ENCODE peak calls at places on chromosome 20, in seven cellular contexts. P is omental fat pad, D is HFF-Myc, C is psoas muscle, Z is neural progenitor cell, M is progenitor cell of endocrine pancreas, F is choroid plexus epithelial cell. E is an unnamed sample.

GRCh38 chr20:35005463-35005961 is 49.8 kb downstream of the MYH7B start:
- DNase-seq in D (no peak), Z (no peak), P (no peak), C (peak), M (no peak), F (no peak), E (no peak)

GRCh38 chr20:25565578-25566157 is 19.7 kb downstream of the NINL start:
- DNase-seq in P (no peak), F (no peak), M (no peak), D (no peak), Z (no peak), C (no peak), E (no peak)

GRCh38 chr20:2042400-2042799 is 48.5 kb upstream of the PDYN start:
- DNase-seq in F (peak), D (no peak), Z (no peak), M (no peak), C (no peak), P (no peak), E (no peak)

GRCh38 chr20:36880741-36881250 is 4.9 kb downstream of the TLDC2 start:
- DNase-seq in F (no peak), C (no peak), P (no peak), Z (no peak), M (no peak), D (no peak), E (no peak)

GRCh38 chr20:10453241-10453640 is 18.1 kb downstream of the SLX4IP start:
- DNase-seq in D (no peak), Z (no peak), F (no peak), C (no peak), M (no peak), P (no peak), E (no peak)

GRCh38 chr20:58850693-58851174 is at the start of gene GNAS-AS1:
- DNase-seq in Z (peak), P (peak), C (peak), D (peak), F (peak), M (peak), E (peak)

GRCh38 chr20:56974499-56975250 is 291.8 kb downstream of the BMP7 start:
- DNase-seq in M (peak), P (peak), D (peak), Z (peak), F (peak), C (no peak), E (peak)

GRCh38 chr20:59994697-59995122 is 36.5 kb downstream of the CDH26 start:
- DNase-seq in D (peak), M (no peak), F (peak), C (no peak), P (no peak), Z (peak), E (no peak)

GRCh38 chr20:17226410-17227198 is at the start of gene PCSK2:
- DNase-seq in P (no peak), C (peak), Z (peak), M (peak), F (peak), D (no peak), E (peak)

GRCh38 chr20:50289581-50289980 is 99.0 kb downstream of the CEBPB start:
- DNase-seq in C (no peak), Z (no peak), P (no peak), M (no peak), D (no peak), F (no peak), E (no peak)

GRCh38 chr20:38217791-38218565 is 42.6 kb downstream of the KIAA1755 start:
- DNase-seq in M (no peak), D (peak), Z (peak), F (peak), C (no peak), P (peak), E (no peak)

GRCh38 chr20:18904624-18905023 is 91.0 kb downstream of the SCP2D1 start:
- DNase-seq in F (no peak), Z (peak), P (no peak), D (no peak), M (no peak), C (no peak), E (no peak)

GRCh38 chr20:6473197-6473596 is 294.3 kb upstream of the BMP2 start:
- DNase-seq in D (no peak), P (no peak), F (peak), Z (no peak), C (no peak), M (no peak), E (no peak)

GRCh38 chr20:11454966-11455799 is 462.5 kb upstream of the BTBD3 start:
- DNase-seq in P (no peak), Z (no peak), C (no peak), D (peak), F (peak), M (no peak), E (no peak)

GRCh38 chr20:56985286-56985685 is 281.2 kb downstream of the BMP7 start:
- DNase-seq in C (no peak), Z (no peak), P (no peak), D (no peak), M (no peak), F (peak), E (no peak)

GRCh38 chr20:972256-972655 is 29.9 kb downstream of the RSPO4 start:
- DNase-seq in F (no peak), P (no peak), D (no peak), M (no peak), C (no peak), Z (no peak), E (no peak)

GRCh38 chr20:6886065-6886729 is 118.7 kb downstream of the BMP2 start:
- DNase-seq in M (no peak), C (no peak), D (no peak), P (no peak), Z (peak), F (peak), E (no peak)

GRCh38 chr20:11229772-11230171 is 556.0 kb upstream of the JAG1 start:
- DNase-seq in P (no peak), M (no peak), Z (peak), D (peak), F (peak), C (peak), E (no peak)

GRCh38 chr20:31718952-31719643 is 3.6 kb downstream of the BCL2L1 start:
- DNase-seq in F (no peak), D (no peak), P (no peak), C (no peak), Z (no peak), M (no peak), E (no peak)

GRCh38 chr20:22601361-22602141 is 17.2 kb upstream of the FOXA2 start:
- DNase-seq in Z (no peak), D (no peak), M (no peak), P (no peak), C (no peak), F (no peak), E (no peak)

GRCh38 chr20:56788041-56788670 is 159.1 kb downstream of the TFAP2C start:
- DNase-seq in C (no peak), P (peak), Z (no peak), M (no peak), F (peak), D (peak), E (no peak)

GRCh38 chr20:38152175-38153010 is 12.7 kb downstream of the TGM2 start:
- DNase-seq in F (peak), M (no peak), P (peak), D (no peak), C (peak), Z (no peak), E (peak)

GRCh38 chr20:35833271-35833670 is 61.5 kb downstream of the PHF20 start:
- DNase-seq in Z (no peak), C (no peak), M (no peak), F (no peak), D (no peak), P (no peak), E (no peak)

GRCh38 chr20:38290829-38291581 is 13.0 kb upstream of the BPI start:
- DNase-seq in C (peak), P (no peak), Z (peak), F (peak), M (no peak), D (no peak), E (no peak)

GRCh38 chr20:61252601-61253263 is 671 bp downstream of the CDH4 start:
- DNase-seq in D (no peak), Z (peak), M (no peak), C (no peak), P (no peak), F (peak), E (peak)

GRCh38 chr20:16025084-16025483 is 548.2 kb downstream of the KIF16B start:
- DNase-seq in F (no peak), Z (peak), C (no peak), M (no peak), P (no peak), D (no peak), E (no peak)

GRCh38 chr20:36279362-36279761 is 26.8 kb upstream of the DLGAP4 start:
- DNase-seq in P (no peak), F (no peak), M (no peak), C (peak), Z (no peak), D (no peak), E (no peak)

GRCh38 chr20:7085448-7085847 is 318.0 kb downstream of the BMP2 start:
- DNase-seq in F (peak), Z (no peak), P (no peak), M (no peak), C (no peak), D (no peak), E (no peak)

GRCh38 chr20:46820682-46821081 is 74.0 kb upstream of the EYA2 start:
- DNase-seq in P (no peak), M (no peak), Z (no peak), C (no peak), F (peak), D (no peak), E (peak)

GRCh38 chr20:50727792-50728485 is 3.4 kb upstream of the PARD6B start:
- DNase-seq in M (no peak), C (no peak), F (no peak), D (no peak), Z (no peak), P (no peak), E (no peak)

GRCh38 chr20:56411759-56412472 is at the start of gene CASS4:
- DNase-seq in P (no peak), C (no peak), M (no peak), Z (no peak), F (peak), D (no peak), E (no peak)

GRCh38 chr20:460707-461106 is 1.6 kb downstream of the TBC1D20 start:
- DNase-seq in D (no peak), F (peak), Z (no peak), P (no peak), C (no peak), M (no peak), E (no peak)

GRCh38 chr20:63835031-63835858 is 4.2 kb upstream of the ZBTB46 start:
- DNase-seq in Z (peak), M (peak), D (peak), F (peak), P (peak), C (peak), E (peak)

GRCh38 chr20:50895111-50895830 is 36.0 kb downstream of the ADNP start:
- DNase-seq in P (no peak), C (no peak), Z (no peak), D (no peak), M (no peak), F (peak), E (no peak)

GRCh38 chr20:12570371-12570770 is 438.4 kb upstream of the SPTLC3 start:
- DNase-seq in Z (peak), F (peak), P (no peak), M (no peak), D (no peak), C (no peak), E (peak)
- TF ChIP-seq CTCF in Z (peak), F (peak), P (no peak), M (peak), D (no peak), C (no peak), E (peak)

GRCh38 chr20:39968495-39968894 is 720.5 kb downstream of the MAFB start:
- DNase-seq in C (no peak), D (no peak), M (no peak), Z (no peak), F (no peak), P (no peak), E (no peak)
- TF ChIP-seq CTCF in C (no peak), D (no peak), M (no peak), Z (no peak), F (no peak), P (no peak), E (no peak)

GRCh38 chr20:40702504-40702903 is 13.5 kb upstream of the MAFB start:
- DNase-seq in F (no peak), Z (no peak), P (no peak), M (no peak), D (no peak), C (no peak), E (no peak)
- TF ChIP-seq CTCF in F (peak), Z (no peak), P (no peak), M (peak), D (peak), C (no peak), E (no peak)

DNA sequence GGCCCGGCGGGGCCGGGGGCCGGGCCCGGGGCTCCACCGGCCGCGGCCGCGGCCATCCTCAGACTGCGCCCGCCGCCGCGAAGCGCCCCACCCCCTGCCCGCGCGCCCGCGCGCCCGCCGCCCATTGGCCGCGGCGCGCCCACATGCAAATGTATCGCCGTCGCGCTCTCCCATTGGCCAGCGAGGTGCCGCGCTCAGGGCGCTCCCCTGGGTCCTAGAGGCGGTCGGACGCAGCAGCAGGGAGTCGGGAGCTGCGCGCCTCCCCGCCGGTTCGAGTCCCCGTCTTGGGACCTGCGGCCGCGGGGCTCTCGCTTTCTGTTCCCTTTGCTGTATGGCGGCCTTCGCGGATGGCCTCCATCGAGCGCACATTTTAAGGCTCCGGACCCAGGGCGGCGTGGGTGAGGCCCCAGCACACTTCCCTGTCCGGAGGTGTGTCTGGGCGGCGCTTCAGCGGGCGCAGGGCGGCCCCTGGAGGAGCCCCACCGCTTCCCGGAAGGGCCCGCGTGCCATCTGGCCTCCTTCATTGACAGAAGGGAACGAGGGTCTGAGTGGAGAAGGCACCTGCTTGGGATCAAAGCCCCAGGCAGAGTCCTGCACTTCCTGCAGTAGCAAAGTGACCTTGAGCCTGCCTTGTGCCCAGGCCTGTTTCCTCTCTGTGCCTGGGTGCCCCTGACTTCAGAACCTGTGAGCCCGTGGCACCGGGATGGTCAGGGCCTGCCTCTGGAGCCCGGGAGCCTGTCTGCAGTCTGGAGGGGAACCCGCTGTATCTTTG is at the start of gene CABLES2:
- DNase-seq in M (peak), D (peak), C (peak), F (peak), P (peak), Z (peak), E (peak)
- TF ChIP-seq CTCF in M (no peak), D (no peak), C (peak), F (no peak), P (no peak), Z (no peak), E (no peak)